ENCODE peak calls at places on chromosomes 3 and 15, in five cellular contexts. F, T, B, Q and J are unnamed samples.

GRCh38 chr3:43296565-43296964 is 10.2 kb downstream of the SNRK start:
- DNase-seq in F (no peak), T (no peak), B (no peak), Q (peak; percentile 42), J (no peak)

GRCh38 chr3:30691249-30691880 is 85.0 kb downstream of the TGFBR2 start:
- DNase-seq in F (no peak), T (no peak), B (no peak), Q (no peak), J (no peak)

GRCh38 chr3:31226331-31226730 is 306.4 kb upstream of the STT3B start:
- DNase-seq in F (no peak), T (no peak), B (no peak), Q (no peak), J (no peak)

GRCh38 chr3:46851364-46852328 is 11.6 kb downstream of the MYL3 start:
- DNase-seq in F (peak; percentile 9), T (peak; percentile 16), B (peak; percentile 8), Q (no peak), J (no peak)

GRCh38 chr3:45131201-45131600 is 15.0 kb downstream of the CDCP1 start:
- DNase-seq in F (no peak), T (no peak), B (no peak), Q (no peak), J (no peak)

GRCh38 chr3:136075816-136076215 is 110.3 kb downstream of the PPP2R3A start:
- DNase-seq in F (no peak), T (no peak), B (no peak), Q (no peak), J (no peak)

GRCh38 chr3:45557886-45558285 is 36.7 kb upstream of the LIMD1 start:
- DNase-seq in F (no peak), T (no peak), B (no peak), Q (no peak), J (no peak)

GRCh38 chr3:138943724-138944131 is 3.2 kb downstream of the FOXL2 start:
- DNase-seq in F (no peak), T (peak; percentile 33), B (no peak), Q (no peak), J (no peak)

GRCh38 chr15:23483821-23484299 is 36.8 kb upstream of the GOLGA6L2 start:
- DNase-seq in F (no peak), T (no peak), B (no peak), Q (no peak), J (no peak)

GRCh38 chr3:94162700-94163099 is 99.8 kb downstream of the NSUN3 start:
- DNase-seq in F (no peak), T (no peak), B (no peak), Q (no peak), J (no peak)

GRCh38 chr3:45841380-45841700 is 579 bp downstream of the LZTFL1 start:
- DNase-seq in F (no peak), T (no peak), B (no peak), Q (no peak), J (no peak)

GRCh38 chr3:132265008-132265407 is 52.2 kb upstream of the ACP3 start:
- DNase-seq in F (no peak), T (no peak), B (no peak), Q (no peak), J (no peak)

GRCh38 chr15:36748743-36749142 is 169.3 kb downstream of the CDIN1 start:
- DNase-seq in F (no peak), T (no peak), B (no peak), Q (no peak), J (no peak)

GRCh38 chr3:136343873-136344281 is 93.7 kb downstream of the PCCB start:
- DNase-seq in F (peak; percentile 78), T (peak; percentile 56), B (peak; percentile 78), Q (no peak), J (peak; percentile 79)

GRCh38 chr3:156710429-156710828 is 36.0 kb downstream of the TIPARP start:
- DNase-seq in F (no peak), T (no peak), B (no peak), Q (no peak), J (no peak)

GRCh38 chr3:28617821-28618220 is 269.2 kb upstream of the AZI2 start:
- DNase-seq in F (no peak), T (no peak), B (no peak), Q (no peak), J (no peak)

GRCh38 chr15:29731865-29732264 is 90.4 kb downstream of the TJP1 start:
- DNase-seq in F (no peak), T (no peak), B (no peak), Q (no peak), J (no peak)

GRCh38 chr15:31551323-31551722 is 224.7 kb downstream of the KLF13 start:
- DNase-seq in F (no peak), T (no peak), B (no peak), Q (no peak), J (no peak)

GRCh38 chr3:24086597-24087369 is 141.7 kb downstream of the NR1D2 start:
- DNase-seq in F (no peak), T (no peak), B (no peak), Q (no peak), J (no peak)

GRCh38 chr3:125528920-125529319 is 8.9 kb upstream of the SNX4 start:
- DNase-seq in F (no peak), T (no peak), B (no peak), Q (no peak), J (no peak)

GRCh38 chr3:179181021-179181472 is 32.9 kb downstream of the PIK3CA start:
- DNase-seq in F (no peak), T (no peak), B (no peak), Q (no peak), J (no peak)

GRCh38 chr3:66260431-66260830 is 39.6 kb downstream of the SLC25A26 start:
- DNase-seq in F (no peak), T (no peak), B (peak; percentile 13), Q (no peak), J (no peak)

GRCh38 chr3:42680806-42681205 is 4.5 kb upstream of the KLHL40 start:
- DNase-seq in F (no peak), T (peak; percentile 6), B (no peak), Q (no peak), J (no peak)

GRCh38 chr15:79595995-79596622 is 164.0 kb downstream of the MINAR1 start:
- DNase-seq in F (no peak), T (no peak), B (peak; percentile 8), Q (no peak), J (no peak)

GRCh38 chr3:81650187-81650586 is 111.3 kb downstream of the GBE1 start:
- DNase-seq in F (no peak), T (no peak), B (no peak), Q (no peak), J (no peak)

GRCh38 chr15:23570466-23570865 is 5.0 kb downstream of the MKRN3 start:
- DNase-seq in F (no peak), T (no peak), B (no peak), Q (no peak), J (no peak)

GRCh38 chr15:68637755-68638405 is 59.1 kb downstream of the CORO2B start:
- DNase-seq in F (peak; percentile 70), T (peak; percentile 85), B (peak; percentile 56), Q (no peak), J (peak; percentile 77)

GRCh38 chr15:93158104-93158503 is 69.1 kb upstream of the RGMA start:
- DNase-seq in F (no peak), T (no peak), B (no peak), Q (no peak), J (no peak)

GRCh38 chr15:97141360-97141759 is 810.9 kb downstream of the NR2F2 start:
- DNase-seq in F (no peak), T (no peak), B (no peak), Q (no peak), J (no peak)

GRCh38 chr15:97140216-97140615 is 809.7 kb downstream of the NR2F2 start:
- DNase-seq in F (no peak), T (no peak), B (no peak), Q (no peak), J (no peak)

DNA sequence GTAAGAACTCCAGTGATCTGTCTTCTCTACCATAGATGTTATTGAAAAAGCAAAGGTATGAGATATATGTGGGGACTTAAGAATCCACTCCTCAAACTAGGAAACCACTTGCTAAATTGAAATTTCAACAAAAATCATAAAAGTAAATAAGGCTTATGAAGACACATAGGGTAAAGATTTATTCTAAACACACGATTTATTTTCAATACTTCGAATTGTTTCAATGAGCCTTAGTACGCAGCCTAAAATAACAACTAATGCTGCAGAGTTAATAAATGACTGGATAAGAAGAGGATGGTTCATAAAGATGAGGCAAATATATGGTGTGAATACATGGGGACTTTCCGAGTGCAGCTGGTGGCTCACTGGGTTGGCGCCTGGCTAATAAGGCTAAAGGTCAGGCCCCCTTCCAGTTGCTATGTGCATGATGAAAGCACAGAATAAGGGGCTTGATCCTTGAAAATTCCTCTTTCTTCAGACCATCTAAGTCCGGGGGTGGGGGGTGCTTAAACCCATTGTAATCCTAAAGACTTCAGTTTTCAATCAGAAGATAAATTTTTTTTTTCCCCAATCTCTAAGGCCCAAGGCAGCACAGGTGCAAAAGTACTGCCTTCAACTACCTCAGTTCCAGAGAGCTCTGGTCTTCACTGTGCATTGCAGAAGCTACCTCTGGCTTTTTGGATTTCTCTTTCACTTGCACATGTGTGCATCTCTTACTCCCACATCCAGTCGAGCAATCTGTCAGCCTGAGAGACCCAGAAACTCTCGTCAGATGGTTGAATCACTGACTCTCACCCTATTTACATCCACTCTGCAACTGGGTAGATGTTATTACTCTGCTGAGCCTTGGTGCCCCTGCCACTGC is 813.6 kb downstream of the NR2F2 start:
- DNase-seq in F (no peak), T (no peak), B (no peak), Q (no peak), J (no peak)
- H3K4me3 ChIP-seq in F (no peak overlapping the region), T (no peak overlapping the region), B (no peak overlapping the region), Q (no peak overlapping the region), J (no peak overlapping the region)

GRCh38 chr3:137616019-137616418 is 148.1 kb upstream of the SOX14 start:
- DNase-seq in F (no peak), T (no peak), B (no peak), Q (no peak), J (no peak)
- H3K4me1 ChIP-seq in F (no peaks in the 10 kb centered on the region), T (no peaks in the 10 kb centered on the region), B (no peaks in the 10 kb centered on the region), Q (no peaks in the 10 kb centered on the region), J (no peaks in the 10 kb centered on the region)

GRCh38 chr15:62054979-62055378 is 5.3 kb downstream of the VPS13C start:
- DNase-seq in F (no peak), T (no peak), B (no peak), Q (no peak), J (no peak)
- H3K4me3 ChIP-seq in F (no peak overlapping the region), T (no peak overlapping the region), B (no peak overlapping the region), Q (peak overlapping the region; percentile 1), J (no peak overlapping the region)

GRCh38 chr3:129604223-129604941 is 2.1 kb downstream of the PLXND1 start:
- DNase-seq in F (no peak), T (no peak), B (no peak), Q (no peak), J (no peak)
- H3K4me1 ChIP-seq in F (peaks cover 26% of the 10 kb centered on the region), T (peaks cover 11% of the 10 kb centered on the region), B (peaks cover 77% of the 10 kb centered on the region), Q (peaks cover 16% of the 10 kb centered on the region), J (peaks cover 92% of the 10 kb centered on the region)

GRCh38 chr15:51341366-51342248 is at the start of gene GLDN:
- DNase-seq in F (no peak), T (no peak), B (peak; percentile 58), Q (no peak), J (peak; percentile 58)
- H3K4me3 ChIP-seq in F (no peak within 1 kb of the TSS), T (no peak within 1 kb of the TSS), B (peak within 1 kb of the TSS; percentile 32), Q (no peak within 1 kb of the TSS), J (peak within 1 kb of the TSS; percentile 70)

DNA sequence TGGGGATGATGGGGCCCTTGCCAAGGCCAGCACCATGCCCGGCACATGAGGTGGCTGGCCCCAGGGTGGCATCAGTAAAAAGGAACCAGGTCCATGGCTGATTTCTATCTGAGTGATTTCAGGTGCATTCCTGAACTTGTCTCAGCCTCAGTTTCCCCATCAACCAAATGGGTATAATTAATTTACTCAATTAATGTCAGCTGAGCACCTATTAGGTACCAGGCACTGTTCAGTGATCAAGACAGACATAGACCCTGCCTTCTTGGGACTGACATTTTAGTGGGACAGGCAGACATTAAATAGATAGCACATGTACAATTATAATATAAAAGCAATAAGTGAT is 50.9 kb downstream of the SLC6A6 start:
- DNase-seq in F (no peak), T (no peak), B (no peak), Q (no peak), J (no peak)
- H3K4me1 ChIP-seq in F (peaks cover 8% of the 10 kb centered on the region), T (peaks cover 35% of the 10 kb centered on the region), B (peaks cover 51% of the 10 kb centered on the region), Q (no peaks in the 10 kb centered on the region), J (peaks cover 64% of the 10 kb centered on the region)